ENCODE peak calls at places on chromosomes 3 and 15, in eight cellular contexts. I, L, D, R, Y, W, B and T are unnamed samples.

GRCh38 chr3:196684548-196685407 is 27.3 kb downstream of the CEP19 start:
- DNase-seq in I (peak), L (peak), D (peak), R (peak), Y (peak), W (peak), B (no peak), T (peak)

GRCh38 chr3:12484198-12484982 is at the start of gene TSEN2:
- DNase-seq in I (peak), L (peak), D (peak), R (peak), Y (peak), W (peak), B (peak), T (peak)

GRCh38 chr15:60407406-60407805 is 9.6 kb upstream of the ANXA2 start:
- DNase-seq in I (peak), L (no peak), D (no peak), R (no peak), Y (no peak), W (no peak), B (no peak), T (no peak)

GRCh38 chr3:170414202-170414663 is 4.4 kb upstream of the CLDN11 start:
- DNase-seq in I (peak), L (no peak), D (no peak), R (peak), Y (peak), W (peak), B (peak), T (no peak)

GRCh38 chr3:133113526-133113925 is 75.3 kb downstream of the TMEM108 start:
- DNase-seq in I (peak), L (no peak), D (no peak), R (no peak), Y (no peak), W (no peak), B (no peak), T (no peak)

GRCh38 chr3:113140876-113141275 is 70.5 kb upstream of the BOC start:
- DNase-seq in I (peak), L (no peak), D (no peak), R (no peak), Y (no peak), W (no peak), B (no peak), T (no peak)

GRCh38 chr3:33956211-33956610 is 157.8 kb downstream of the PDCD6IP start:
- DNase-seq in I (no peak), L (no peak), D (no peak), R (no peak), Y (no peak), W (no peak), B (no peak), T (no peak)

GRCh38 chr3:179410317-179410716 is 41.0 kb downstream of the GNB4 start:
- DNase-seq in I (peak), L (no peak), D (no peak), R (no peak), Y (no peak), W (no peak), B (peak), T (no peak)

GRCh38 chr3:136931587-136931986 is 26.2 kb upstream of the IL20RB start:
- DNase-seq in I (no peak), L (no peak), D (no peak), R (no peak), Y (no peak), W (no peak), B (no peak), T (no peak)

GRCh38 chr15:100803158-100803440 is 76.5 kb upstream of the ALDH1A3 start:
- DNase-seq in I (no peak), L (no peak), D (no peak), R (no peak), Y (no peak), W (no peak), B (no peak), T (no peak)

GRCh38 chr15:100918690-100919480 is at the start of gene LRRK1:
- DNase-seq in I (peak), L (peak), D (peak), R (no peak), Y (no peak), W (no peak), B (no peak), T (no peak)

GRCh38 chr15:65388306-65389080 is 10.7 kb upstream of the IGDCC3 start:
- DNase-seq in I (no peak), L (no peak), D (no peak), R (no peak), Y (no peak), W (no peak), B (no peak), T (no peak)

GRCh38 chr3:87088366-87088983 is 97.5 kb upstream of the VGLL3 start:
- DNase-seq in I (peak), L (no peak), D (peak), R (no peak), Y (no peak), W (no peak), B (no peak), T (peak)

GRCh38 chr3:89877230-89877629 is 769.8 kb downstream of the EPHA3 start:
- DNase-seq in I (no peak), L (no peak), D (no peak), R (no peak), Y (no peak), W (no peak), B (no peak), T (no peak)

GRCh38 chr3:15803913-15804312 is 6.1 kb upstream of the ANKRD28 start:
- DNase-seq in I (no peak), L (no peak), D (no peak), R (no peak), Y (no peak), W (no peak), B (no peak), T (no peak)

GRCh38 chr15:68417897-68418296 is 14.1 kb downstream of the ITGA11 start:
- DNase-seq in I (no peak), L (no peak), D (no peak), R (no peak), Y (no peak), W (no peak), B (no peak), T (no peak)

GRCh38 chr3:159252772-159253384 is 451.0 kb downstream of the MFSD1 start:
- DNase-seq in I (peak), L (no peak), D (no peak), R (no peak), Y (no peak), W (no peak), B (no peak), T (no peak)

GRCh38 chr15:76391847-76392246 is 55.3 kb downstream of the ISL2 start:
- DNase-seq in I (no peak), L (no peak), D (no peak), R (no peak), Y (no peak), W (no peak), B (peak), T (no peak)

GRCh38 chr3:172152869-172153268 is 113.5 kb downstream of the FNDC3B start:
- DNase-seq in I (peak), L (no peak), D (no peak), R (no peak), Y (no peak), W (no peak), B (no peak), T (no peak)

GRCh38 chr3:9915252-9916141 is 1.4 kb upstream of the IL17RC start:
- DNase-seq in I (peak), L (peak), D (peak), R (no peak), Y (no peak), W (peak), B (no peak), T (peak)

GRCh38 chr3:148008591-148008990 is 599.4 kb downstream of the ZIC1 start:
- DNase-seq in I (no peak), L (no peak), D (no peak), R (no peak), Y (no peak), W (no peak), B (no peak), T (no peak)

GRCh38 chr15:40330368-40330836 is 6.9 kb downstream of the INAFM2 start:
- DNase-seq in I (no peak), L (no peak), D (no peak), R (no peak), Y (no peak), W (no peak), B (no peak), T (no peak)

GRCh38 chr3:87311309-87311708 is 34.9 kb upstream of the POU1F1 start:
- DNase-seq in I (peak), L (no peak), D (no peak), R (no peak), Y (no peak), W (no peak), B (no peak), T (no peak)

GRCh38 chr3:82133070-82133606 is 371.7 kb upstream of the GBE1 start:
- DNase-seq in I (peak), L (peak), D (peak), R (peak), Y (peak), W (peak), B (peak), T (no peak)

GRCh38 chr15:53549697-53550315 is 209.7 kb downstream of the WDR72 start:
- DNase-seq in I (no peak), L (no peak), D (no peak), R (no peak), Y (no peak), W (no peak), B (no peak), T (no peak)

GRCh38 chr3:68032219-68032618 is 377.8 kb upstream of the SUCLG2 start:
- DNase-seq in I (no peak), L (no peak), D (no peak), R (no peak), Y (no peak), W (no peak), B (no peak), T (no peak)

GRCh38 chr15:38463893-38464292 is 10.0 kb downstream of the FAM98B start:
- DNase-seq in I (no peak), L (no peak), D (no peak), R (no peak), Y (no peak), W (no peak), B (no peak), T (no peak)

GRCh38 chr3:71122641-71123040 is 460.9 kb downstream of the FOXP1 start:
- DNase-seq in I (no peak), L (no peak), D (no peak), R (no peak), Y (no peak), W (no peak), B (no peak), T (no peak)

GRCh38 chr3:127195417-127195816 is 2.5 kb downstream of the PRR23E start:
- DNase-seq in I (no peak), L (no peak), D (no peak), R (no peak), Y (no peak), W (no peak), B (no peak), T (no peak)

GRCh38 chr15:68578175-68578959 is 426 bp upstream of the CORO2B start:
- DNase-seq in I (peak), L (peak), D (peak), R (no peak), Y (no peak), W (peak), B (no peak), T (no peak)

GRCh38 chr3:187669675-187670504 is at the start of gene SST:
- DNase-seq in I (peak), L (peak), D (no peak), R (no peak), Y (no peak), W (peak), B (peak), T (no peak)

GRCh38 chr3:13651775-13652428 is 103.0 kb downstream of the FBLN2 start:
- DNase-seq in I (no peak), L (no peak), D (no peak), R (no peak), Y (no peak), W (no peak), B (no peak), T (no peak)

GRCh38 chr15:65044724-65045481 is at the start of gene SLC51B:
- DNase-seq in I (no peak), L (peak), D (no peak), R (no peak), Y (no peak), W (no peak), B (no peak), T (no peak)